ENCODE peak calls at places on chromosomes 13 and 19, in ten cellular contexts. E is HTR-8/SVneo; G is anterior cingulate cortex; S is osteocyte; M is M059J; I is SK-N-SH; K is activated effector memory CD4-positive, alpha-beta T cell treated with Interleukin-2 at 50 U/mL for 16 hours; C is Peyer's patch; J is psoas muscle; U is Calu3. F is an unnamed sample.

GRCh38 chr13:60584976-60585375 is 188.0 kb downstream of the TDRD3 start:
- DNase-seq in K (no peak), I (no peak), G (no peak), U (no peak), M (peak; percentile 2), J (no peak), C (no peak), E (no peak), S (no peak), F (peak; percentile 11)

GRCh38 chr13:38686635-38687245 is at the start of gene FREM2:
- DNase-seq in M (peak; percentile 49), I (no peak), C (peak; percentile 50), E (peak; percentile 67), J (peak; percentile 20), U (peak; percentile 81), S (no peak), G (no peak), K (no peak), F (no peak)

GRCh38 chr19:4693471-4694121 is 23.5 kb upstream of the MYDGF start:
- DNase-seq in C (no peak), U (no peak), M (no peak), I (no peak), J (no peak), E (no peak), K (no peak), G (no peak), S (no peak), F (no peak)

GRCh38 chr13:49904729-49905456 is 31.2 kb downstream of the SPRYD7 start:
- DNase-seq in I (no peak), C (no peak), M (no peak), U (no peak), G (no peak), J (no peak), K (no peak), S (no peak), E (no peak), F (no peak)

GRCh38 chr13:40640845-40641458 is 25.5 kb downstream of the FOXO1 start:
- DNase-seq in J (no peak), C (no peak), S (no peak), M (no peak), U (no peak), G (no peak), K (peak; percentile 11), I (no peak), E (no peak), F (no peak)

GRCh38 chr13:24184855-24185254 is 24.3 kb downstream of the SPATA13 start:
- DNase-seq in U (no peak), C (no peak), G (no peak), E (no peak), J (no peak), M (no peak), I (no peak), S (no peak), K (no peak), F (no peak)

GRCh38 chr13:85140192-85140591 is 659.0 kb downstream of the SLITRK6 start:
- DNase-seq in U (no peak), M (peak; percentile 39), I (no peak), S (no peak), K (no peak), E (no peak), C (no peak), J (no peak), G (no peak), F (no peak)

GRCh38 chr13:71864094-71864980 is 2.7 kb downstream of the DACH1 start:
- DNase-seq in S (no peak), C (peak; percentile 89), G (no peak), K (no peak), M (no peak), U (peak; percentile 0), E (no peak), I (peak; percentile 68), J (peak; percentile 22), F (peak; percentile 65)

GRCh38 chr13:41271456-41272285 is 8.3 kb upstream of the MTRF1 start:
- DNase-seq in U (no peak), J (no peak), I (no peak), M (no peak), C (no peak), K (no peak), E (no peak), S (no peak), G (no peak), F (no peak)

GRCh38 chr13:112349681-112350080 is 26.5 kb upstream of the SPACA7 start:
- DNase-seq in J (no peak), E (no peak), K (no peak), G (no peak), S (no peak), U (no peak), M (no peak), I (no peak), C (no peak), F (no peak)

GRCh38 chr19:6723108-6723618 is 2.7 kb upstream of the C3 start:
- DNase-seq in M (peak; percentile 52), C (no peak), K (no peak), S (no peak), G (no peak), U (peak; percentile 58), I (no peak), E (peak; percentile 72), J (peak; percentile 69), F (no peak)

GRCh38 chr19:45306040-45306439 is 16.6 kb downstream of the CKM start:
- DNase-seq in M (peak; percentile 25), G (no peak), K (no peak), S (no peak), E (no peak), J (no peak), I (no peak), C (no peak), U (no peak), F (no peak)